ENCODE peak calls at places on chromosomes 6 and 20, in eight cellular contexts. One of them, this sample, is unnamed.

GRCh38 chr6:119240257-119241123 is 109.1 kb downstream of the MAN1A1 start:
- DNase-seq in naive B cell: no peak
- DNase-seq in ureter: no peak
- DNase-seq in GM03348: no peak
- DNase-seq in LoVo: no peak
- DNase-seq in KBM-7: no peak
- DNase-seq in ELR: peak; percentile 3
- DNase-seq in aorta: no peak
- DNase-seq in this sample: no peak

GRCh38 chr20:19886666-19887288 is 128.7 kb downstream of the RIN2 start:
- DNase-seq in LoVo: no peak
- DNase-seq in aorta: no peak
- DNase-seq in ELR: peak; percentile 47
- DNase-seq in ureter: no peak
- DNase-seq in naive B cell: no peak
- DNase-seq in GM03348: peak; percentile 30
- DNase-seq in KBM-7: no peak
- DNase-seq in this sample: no peak

GRCh38 chr6:31521835-31522234 is 6.9 kb upstream of the MCCD1 start:
- DNase-seq in GM03348: no peak
- DNase-seq in ureter: no peak
- DNase-seq in KBM-7: no peak
- DNase-seq in LoVo: no peak
- DNase-seq in ELR: no peak
- DNase-seq in aorta: no peak
- DNase-seq in naive B cell: no peak
- DNase-seq in this sample: no peak

GRCh38 chr6:53192590-53193232 is 44.1 kb upstream of the GCM1 start:
- DNase-seq in GM03348: no peak
- DNase-seq in KBM-7: no peak
- DNase-seq in ELR: no peak
- DNase-seq in naive B cell: no peak
- DNase-seq in aorta: peak; percentile 52
- DNase-seq in ureter: no peak
- DNase-seq in LoVo: no peak
- DNase-seq in this sample: no peak

GRCh38 chr6:49541936-49542335 is 8.5 kb upstream of the C6orf141 start:
- DNase-seq in aorta: no peak
- DNase-seq in GM03348: no peak
- DNase-seq in ELR: no peak
- DNase-seq in LoVo: no peak
- DNase-seq in KBM-7: no peak
- DNase-seq in ureter: no peak
- DNase-seq in naive B cell: no peak
- DNase-seq in this sample: no peak

GRCh38 chr6:121482004-121482693 is 46.7 kb downstream of the GJA1 start:
- DNase-seq in KBM-7: no peak
- DNase-seq in aorta: no peak
- DNase-seq in GM03348: peak; percentile 72
- DNase-seq in naive B cell: no peak
- DNase-seq in ureter: no peak
- DNase-seq in ELR: peak; percentile 90
- DNase-seq in LoVo: no peak
- DNase-seq in this sample: no peak

GRCh38 chr20:1368448-1369199 is 24.2 kb downstream of the FKBP1A start:
- DNase-seq in KBM-7: no peak
- DNase-seq in ureter: no peak
- DNase-seq in GM03348: peak; percentile 58
- DNase-seq in LoVo: peak; percentile 15
- DNase-seq in aorta: no peak
- DNase-seq in naive B cell: no peak
- DNase-seq in ELR: peak; percentile 65
- DNase-seq in this sample: no peak

GRCh38 chr20:63745424-63745805 is 5.8 kb downstream of the SLC2A4RG start:
- DNase-seq in aorta: no peak
- DNase-seq in GM03348: no peak
- DNase-seq in naive B cell: no peak
- DNase-seq in ELR: no peak
- DNase-seq in KBM-7: no peak
- DNase-seq in ureter: no peak
- DNase-seq in LoVo: no peak
- DNase-seq in this sample: no peak

GRCh38 chr6:151257984-151258445 is 18.2 kb downstream of the AKAP12 start:
- DNase-seq in KBM-7: no peak
- DNase-seq in ureter: no peak
- DNase-seq in aorta: no peak
- DNase-seq in ELR: no peak
- DNase-seq in naive B cell: no peak
- DNase-seq in LoVo: no peak
- DNase-seq in GM03348: peak; percentile 19
- DNase-seq in this sample: peak; percentile 24

GRCh38 chr6:89381031-89381430 is 28.5 kb upstream of the UBE2J1 start:
- DNase-seq in KBM-7: no peak
- DNase-seq in ureter: no peak
- DNase-seq in naive B cell: no peak
- DNase-seq in GM03348: no peak
- DNase-seq in LoVo: no peak
- DNase-seq in ELR: no peak
- DNase-seq in aorta: no peak
- DNase-seq in this sample: no peak

GRCh38 chr6:34237722-34238506 is 1.2 kb downstream of the HMGA1 start:
- DNase-seq in aorta: no peak
- DNase-seq in LoVo: no peak
- DNase-seq in GM03348: peak; percentile 69
- DNase-seq in naive B cell: peak; percentile 70
- DNase-seq in KBM-7: peak; percentile 74
- DNase-seq in ELR: peak; percentile 80
- DNase-seq in ureter: no peak
- DNase-seq in this sample: peak; percentile 93

GRCh38 chr6:17865798-17866725 is 121.4 kb downstream of the KIF13A start:
- DNase-seq in LoVo: peak; percentile 75
- DNase-seq in KBM-7: no peak
- DNase-seq in GM03348: peak; percentile 75
- DNase-seq in ELR: peak; percentile 100
- DNase-seq in naive B cell: no peak
- DNase-seq in aorta: peak; percentile 91
- DNase-seq in ureter: peak; percentile 55
- DNase-seq in this sample: no peak

GRCh38 chr6:163543311-163543710 is 128.8 kb downstream of the QKI start:
- DNase-seq in ureter: no peak
- DNase-seq in LoVo: no peak
- DNase-seq in aorta: no peak
- DNase-seq in KBM-7: no peak
- DNase-seq in ELR: no peak
- DNase-seq in naive B cell: no peak
- DNase-seq in GM03348: no peak
- DNase-seq in this sample: no peak

GRCh38 chr6:1604347-1604990 is 5.2 kb upstream of the FOXC1 start:
- DNase-seq in KBM-7: peak; percentile 76
- DNase-seq in ELR: peak; percentile 70
- DNase-seq in aorta: peak; percentile 82
- DNase-seq in GM03348: peak; percentile 89
- DNase-seq in naive B cell: peak; percentile 70
- DNase-seq in ureter: no peak
- DNase-seq in LoVo: peak; percentile 81
- DNase-seq in this sample: peak; percentile 79

GRCh38 chr6:3356056-3356823 is 97.5 kb downstream of the PSMG4 start:
- DNase-seq in naive B cell: peak; percentile 89
- DNase-seq in ELR: peak; percentile 58
- DNase-seq in aorta: peak; percentile 90
- DNase-seq in ureter: peak; percentile 72
- DNase-seq in LoVo: peak; percentile 63
- DNase-seq in KBM-7: peak; percentile 90
- DNase-seq in GM03348: peak; percentile 91
- DNase-seq in this sample: peak; percentile 89

GRCh38 chr20:33352258-33353012 is 48.9 kb downstream of the CDK5RAP1 start:
- DNase-seq in ureter: no peak
- DNase-seq in naive B cell: no peak
- DNase-seq in KBM-7: no peak
- DNase-seq in GM03348: no peak
- DNase-seq in LoVo: no peak
- DNase-seq in aorta: no peak
- DNase-seq in ELR: no peak
- DNase-seq in this sample: no peak

GRCh38 chr6:144929262-144929661 is 644.1 kb downstream of the UTRN start:
- DNase-seq in KBM-7: no peak
- DNase-seq in ureter: no peak
- DNase-seq in ELR: no peak
- DNase-seq in LoVo: no peak
- DNase-seq in naive B cell: no peak
- DNase-seq in aorta: no peak
- DNase-seq in GM03348: no peak
- DNase-seq in this sample: no peak

GRCh38 chr20:47790032-47790965 is 5.0 kb upstream of the SULF2 start:
- DNase-seq in GM03348: peak; percentile 70
- DNase-seq in ureter: no peak
- DNase-seq in LoVo: no peak
- DNase-seq in naive B cell: no peak
- DNase-seq in KBM-7: no peak
- DNase-seq in aorta: no peak
- DNase-seq in ELR: peak; percentile 31
- DNase-seq in this sample: no peak

GRCh38 chr20:34618676-34619075 is 58.2 kb downstream of the PIGU start:
- DNase-seq in aorta: no peak
- DNase-seq in naive B cell: no peak
- DNase-seq in KBM-7: peak; percentile 83
- DNase-seq in LoVo: no peak
- DNase-seq in ELR: no peak
- DNase-seq in ureter: no peak
- DNase-seq in GM03348: no peak
- DNase-seq in this sample: no peak

GRCh38 chr6:18425218-18425617 is 38.1 kb downstream of the RNF144B start:
- DNase-seq in naive B cell: no peak
- DNase-seq in ELR: no peak
- DNase-seq in aorta: no peak
- DNase-seq in GM03348: no peak
- DNase-seq in LoVo: no peak
- DNase-seq in ureter: no peak
- DNase-seq in KBM-7: no peak
- DNase-seq in this sample: no peak

GRCh38 chr6:169371344-169372144 is 117.9 kb upstream of the THBS2 start:
- DNase-seq in LoVo: no peak
- DNase-seq in KBM-7: peak; percentile 25
- DNase-seq in aorta: no peak
- DNase-seq in ELR: peak; percentile 60
- DNase-seq in GM03348: peak; percentile 55
- DNase-seq in naive B cell: no peak
- DNase-seq in ureter: no peak
- DNase-seq in this sample: no peak

GRCh38 chr20:2131366-2131765 is 29.7 kb downstream of the STK35 start:
- DNase-seq in KBM-7: no peak
- DNase-seq in aorta: no peak
- DNase-seq in ELR: peak; percentile 81
- DNase-seq in GM03348: no peak
- DNase-seq in ureter: no peak
- DNase-seq in naive B cell: no peak
- DNase-seq in LoVo: no peak
- DNase-seq in this sample: no peak

GRCh38 chr20:61980647-61981583 is 84.8 kb downstream of the TAF4 start:
- DNase-seq in GM03348: peak; percentile 37
- DNase-seq in KBM-7: peak; percentile 43
- DNase-seq in aorta: no peak
- DNase-seq in naive B cell: peak; percentile 8
- DNase-seq in ELR: peak; percentile 69
- DNase-seq in LoVo: no peak
- DNase-seq in ureter: no peak
- DNase-seq in this sample: peak; percentile 49

GRCh38 chr20:32806356-32806755 is 13.4 kb upstream of the MAPRE1 start:
- DNase-seq in ureter: no peak
- DNase-seq in GM03348: no peak
- DNase-seq in ELR: no peak
- DNase-seq in LoVo: no peak
- DNase-seq in naive B cell: no peak
- DNase-seq in aorta: no peak
- DNase-seq in KBM-7: no peak
- DNase-seq in this sample: no peak

GRCh38 chr6:42136508-42137191 is 5.8 kb downstream of the C6orf132 start:
- DNase-seq in KBM-7: peak; percentile 27
- DNase-seq in aorta: no peak
- DNase-seq in ELR: peak; percentile 92
- DNase-seq in GM03348: peak; percentile 70
- DNase-seq in naive B cell: peak; percentile 46
- DNase-seq in ureter: no peak
- DNase-seq in LoVo: peak; percentile 82
- DNase-seq in this sample: peak; percentile 88

GRCh38 chr6:17341117-17341805 is 52.1 kb upstream of the CAP2 start:
- DNase-seq in KBM-7: no peak
- DNase-seq in naive B cell: no peak
- DNase-seq in LoVo: no peak
- DNase-seq in aorta: no peak
- DNase-seq in ureter: no peak
- DNase-seq in ELR: no peak
- DNase-seq in GM03348: no peak
- DNase-seq in this sample: no peak

GRCh38 chr20:6831461-6831860 is 64.0 kb downstream of the BMP2 start:
- DNase-seq in LoVo: no peak
- DNase-seq in KBM-7: no peak
- DNase-seq in naive B cell: no peak
- DNase-seq in aorta: no peak
- DNase-seq in ELR: no peak
- DNase-seq in GM03348: no peak
- DNase-seq in ureter: no peak
- DNase-seq in this sample: no peak

GRCh38 chr6:75204222-75204958 is 1.5 kb downstream of the COL12A1 start:
- DNase-seq in naive B cell: no peak
- DNase-seq in KBM-7: peak; percentile 51
- DNase-seq in GM03348: peak; percentile 67
- DNase-seq in ureter: peak; percentile 84
- DNase-seq in LoVo: peak; percentile 47
- DNase-seq in ELR: peak; percentile 97
- DNase-seq in aorta: peak; percentile 87
- DNase-seq in this sample: no peak

GRCh38 chr6:119821380-119821779 is 471.8 kb upstream of the MAN1A1 start:
- DNase-seq in ureter: no peak
- DNase-seq in aorta: no peak
- DNase-seq in ELR: no peak
- DNase-seq in naive B cell: no peak
- DNase-seq in LoVo: no peak
- DNase-seq in KBM-7: no peak
- DNase-seq in GM03348: no peak
- DNase-seq in this sample: no peak

This sample was measured in Karpas-422.